ENCODE peak calls at places on chromosomes 11 and 22, in five cellular contexts. D is brain microvascular endothelial cell, Z is OCI-LY7, T is esophagus muscularis mucosa, G is HepG2. Q is an unnamed sample.

GRCh38 chr11:59759900-59760299 is 4.7 kb downstream of the STX3 start:
- DNase-seq in Z (no peak), D (no peak), T (no peak), G (no peak), Q (no peak)

GRCh38 chr11:86292912-86293606 is 9.0 kb upstream of the HIKESHI start:
- DNase-seq in D (no peak), G (no peak), Z (no peak), T (no peak), Q (peak; percentile 54)

GRCh38 chr11:67384851-67385366 is 6.9 kb upstream of the RAD9A start:
- DNase-seq in T (no peak), G (no peak), D (peak; percentile 24), Z (no peak), Q (no peak)

GRCh38 chr11:112221263-112221835 is 4.9 kb upstream of the PTS start:
- DNase-seq in T (no peak), D (no peak), G (no peak), Z (no peak), Q (no peak)

GRCh38 chr11:33936745-33937612 is 45.1 kb upstream of the LMO2 start:
- DNase-seq in D (peak; percentile 89), T (no peak), G (no peak), Z (no peak), Q (no peak)

GRCh38 chr11:92932023-92932422 is 37.4 kb upstream of the MTNR1B start:
- DNase-seq in G (no peak), Z (no peak), D (no peak), T (no peak), Q (no peak)

GRCh38 chr11:34749666-34750659 is 129.1 kb downstream of the EHF start:
- DNase-seq in D (peak; percentile 74), Z (no peak), G (no peak), T (peak; percentile 92), Q (no peak)

GRCh38 chr11:57638005-57638760 is 11.5 kb downstream of the YPEL4 start:
- DNase-seq in Z (no peak), G (peak; percentile 55), D (peak; percentile 86), T (no peak), Q (no peak)

GRCh38 chr22:30104501-30105156 is 24.4 kb downstream of the HORMAD2 start:
- DNase-seq in D (no peak), Z (no peak), T (no peak), G (no peak), Q (no peak)

GRCh38 chr11:26974068-26974790 is 19.7 kb upstream of the FIBIN start:
- DNase-seq in Z (no peak), G (no peak), T (no peak), D (no peak), Q (no peak)

GRCh38 chr22:46587492-46588278 is 32.5 kb upstream of the GRAMD4 start:
- DNase-seq in D (no peak), G (no peak), Z (peak; percentile 92), T (no peak), Q (peak; percentile 89)

GRCh38 chr11:64331569-64332371 is 8.2 kb upstream of the CCDC88B start:
- DNase-seq in Z (peak; percentile 57), T (no peak), G (peak; percentile 69), D (peak; percentile 84), Q (peak; percentile 83)
- TF ChIP-seq CTCF in Z (peak; percentile 72), T (peak; percentile 13), G (peak; percentile 79), D (peak; percentile 84), Q (peak; percentile 79)

DNA sequence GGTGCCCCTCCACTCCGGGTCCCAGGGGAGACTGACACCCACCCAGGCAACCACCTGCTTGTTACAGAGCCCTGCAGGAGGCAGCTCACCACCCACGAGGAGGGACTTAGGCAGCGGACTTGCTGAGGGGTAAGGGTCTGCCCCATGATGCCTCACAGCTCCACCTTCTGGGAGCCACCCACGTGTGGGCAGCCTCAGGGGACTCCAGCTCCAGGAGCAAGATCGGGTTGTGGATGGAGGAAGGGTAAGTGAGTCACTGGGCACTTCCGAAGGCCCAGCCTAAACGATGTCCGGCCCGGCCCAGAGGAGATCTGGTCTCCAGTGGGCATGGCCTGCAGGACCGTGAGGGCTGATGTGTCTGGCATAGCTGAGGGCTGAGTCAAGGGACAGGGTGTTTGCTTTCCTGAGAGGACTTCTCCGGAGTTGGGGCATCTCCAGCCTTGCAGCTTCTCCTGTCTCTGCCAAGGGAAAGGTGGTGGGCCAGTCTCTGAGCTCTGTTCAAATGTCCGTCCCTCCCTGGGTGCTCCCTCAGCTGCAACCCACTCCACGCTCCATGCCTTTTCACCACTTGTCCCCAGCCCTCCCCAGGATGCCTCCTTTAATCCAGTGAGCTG is 32.3 kb upstream of the P2RY2 start:
- DNase-seq in Z (no peak), D (peak; percentile 42), G (no peak), T (no peak), Q (no peak)
- H3K4me3 ChIP-seq in Z (no peak overlapping the region), D (no peak overlapping the region), G (no peak overlapping the region), T (no peak overlapping the region), Q (no peak overlapping the region)

DNA sequence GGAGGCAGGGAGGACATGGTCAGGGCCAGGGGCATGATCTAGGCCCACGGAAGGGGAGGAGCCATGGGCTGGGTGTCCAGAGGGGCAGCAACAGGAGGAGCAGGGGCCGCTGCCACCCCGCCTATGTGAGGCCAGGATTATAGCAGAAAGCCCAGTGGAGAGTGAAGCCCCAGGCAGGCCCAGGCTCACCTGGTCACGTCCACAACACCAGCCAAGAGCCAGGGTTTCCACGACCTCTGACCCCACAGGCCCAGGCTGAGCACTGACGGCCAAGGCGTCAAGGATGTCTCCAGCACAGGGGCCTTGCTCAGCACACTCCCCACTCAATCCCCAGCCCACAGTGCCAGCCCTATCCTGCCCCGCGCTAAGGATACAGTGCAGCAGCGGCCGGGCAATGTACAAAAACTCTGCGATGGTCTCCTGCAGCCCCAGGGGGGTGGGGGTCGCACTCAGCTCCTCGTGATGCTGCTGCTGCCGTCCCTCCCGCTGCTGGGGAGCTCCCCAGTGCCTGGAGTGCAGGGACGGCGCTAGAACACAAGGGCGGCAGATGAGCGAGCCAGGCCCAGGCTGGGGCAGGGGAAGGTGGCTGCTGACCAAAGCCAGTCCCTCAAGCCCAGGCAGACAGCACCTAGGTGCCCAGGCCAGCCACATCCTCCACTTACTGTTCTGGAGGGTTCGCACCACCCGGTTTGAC is 3.6 kb downstream of the PEX16 start:
- DNase-seq in D (no peak), Z (no peak), G (no peak), T (no peak), Q (no peak)
- H3K36me3 ChIP-seq in D (peaks cover 39% of the 10 kb centered on the region), Z (peaks cover 62% of the 10 kb centered on the region), G (peaks cover 23% of the 10 kb centered on the region), T (peaks cover 48% of the 10 kb centered on the region), Q (peaks cover 43% of the 10 kb centered on the region)

DNA sequence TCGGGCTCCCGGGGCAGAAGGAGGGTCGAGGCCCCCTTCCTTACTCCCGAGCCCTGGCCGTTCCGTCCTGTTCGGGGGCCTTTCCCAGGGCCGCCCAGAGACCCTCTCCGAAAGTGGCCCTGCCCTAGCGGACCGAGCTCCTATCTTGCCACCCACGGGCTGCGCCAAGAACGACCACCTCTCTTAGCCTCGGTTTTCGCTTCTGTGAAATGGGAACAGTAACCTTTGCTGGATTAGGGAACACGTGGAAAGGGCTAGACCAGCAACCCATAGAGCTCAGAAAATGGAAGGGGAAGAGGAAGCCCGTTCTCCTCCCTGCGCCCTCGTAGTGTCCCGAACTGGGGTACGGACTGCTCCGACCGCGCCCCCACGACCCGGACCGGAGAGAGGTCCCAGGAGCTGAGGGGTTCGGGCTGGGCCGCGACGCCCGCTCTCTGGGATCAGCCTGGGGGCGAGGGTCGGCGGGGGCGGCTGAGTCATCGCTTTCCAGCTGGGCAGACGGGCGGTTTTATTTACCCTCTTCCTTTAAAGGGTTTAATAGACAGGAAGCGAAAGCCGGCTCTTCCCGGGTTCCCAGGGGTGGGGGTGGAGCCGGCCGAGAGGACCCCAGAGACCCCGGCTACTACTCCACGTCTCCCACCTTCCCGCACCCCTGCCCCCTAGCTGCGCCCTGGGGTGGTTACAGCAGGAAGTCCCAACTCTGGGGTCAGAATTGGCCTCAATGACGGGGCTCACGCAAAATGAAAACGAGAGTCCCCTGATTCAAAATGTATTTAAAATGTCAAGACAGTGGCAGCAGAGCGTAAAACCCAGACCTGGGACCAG is 872 bp upstream of the PHLDA2 start:
- DNase-seq in T (no peak), Z (no peak), G (peak; percentile 53), D (peak; percentile 70), Q (no peak)
- TF ChIP-seq CTCF in T (no peak), Z (no peak), G (no peak), D (peak; percentile 45), Q (peak; percentile 56)

Q was measured in GM06990.